ENCODE peak calls at places on chromosomes 13 and 19, in eight cellular contexts. P is neural progenitor cell; J is stomach; V is CD8-positive, alpha-beta T cell; W is BJ; K is H1; B is breast epithelium; H is psoas muscle. S is an unnamed sample.

GRCh38 chr19:57850553-57851017 is 926 bp downstream of the ZNF587 start:
- DNase-seq in J (peak; percentile 56), V (peak; percentile 12), K (no peak), W (no peak), B (no peak), P (peak; percentile 56), H (no peak), S (no peak)

GRCh38 chr13:25170554-25171107 is 1.5 kb downstream of the AMER2 start:
- DNase-seq in V (no peak), P (peak; percentile 67), H (no peak), B (no peak), K (no peak), W (no peak), J (no peak), S (peak; percentile 9)

GRCh38 chr19:38081547-38082255 is 142.3 kb downstream of the DPF1 start:
- DNase-seq in B (no peak), W (no peak), P (no peak), V (no peak), J (no peak), K (no peak), H (no peak), S (no peak)

GRCh38 chr13:46039421-46040036 is 13.0 kb downstream of the ZC3H13 start:
- DNase-seq in P (no peak), W (no peak), B (no peak), H (no peak), V (no peak), J (no peak), K (no peak), S (no peak)

GRCh38 chr13:103289661-103290060 is 223.4 kb upstream of the SLC10A2 start:
- DNase-seq in V (no peak), J (no peak), H (no peak), K (no peak), P (no peak), B (no peak), W (no peak), S (no peak)

GRCh38 chr19:10587022-10587838 is at the start of gene AP1M2:
- DNase-seq in K (peak; percentile 53), H (no peak), B (no peak), P (no peak), V (no peak), W (no peak), J (peak; percentile 67), S (no peak)

GRCh38 chr13:42970824-42971669 is 21.0 kb downstream of the EPSTI1 start:
- DNase-seq in V (peak; percentile 38), P (peak; percentile 71), W (no peak), B (no peak), H (no peak), K (no peak), J (peak; percentile 47), S (peak; percentile 9)

GRCh38 chr13:87999791-88000190 is 328.6 kb downstream of the SLITRK5 start:
- DNase-seq in V (no peak), J (no peak), P (no peak), K (no peak), W (no peak), B (no peak), H (no peak), S (no peak)

GRCh38 chr19:44356383-44357111 is at the start of gene ZNF112:
- DNase-seq in W (peak; percentile 69), K (peak; percentile 79), J (peak; percentile 90), B (peak; percentile 81), P (peak; percentile 94), H (peak; percentile 91), V (no peak), S (peak; percentile 94)

GRCh38 chr19:47610546-47610894 is 1.6 kb downstream of the BICRA start:
- DNase-seq in W (no peak), J (no peak), B (no peak), P (no peak), K (no peak), H (no peak), V (no peak), S (no peak)
- H3K4me3 ChIP-seq in W (peak overlapping the region; percentile 66), J (peak overlapping the region; percentile 98), B (peak overlapping the region; percentile 96), P (peak overlapping the region; percentile 94), K (peak overlapping the region; percentile 68), H (peak overlapping the region; percentile 100), V (peak overlapping the region; percentile 82), S (peak overlapping the region; percentile 100)

DNA sequence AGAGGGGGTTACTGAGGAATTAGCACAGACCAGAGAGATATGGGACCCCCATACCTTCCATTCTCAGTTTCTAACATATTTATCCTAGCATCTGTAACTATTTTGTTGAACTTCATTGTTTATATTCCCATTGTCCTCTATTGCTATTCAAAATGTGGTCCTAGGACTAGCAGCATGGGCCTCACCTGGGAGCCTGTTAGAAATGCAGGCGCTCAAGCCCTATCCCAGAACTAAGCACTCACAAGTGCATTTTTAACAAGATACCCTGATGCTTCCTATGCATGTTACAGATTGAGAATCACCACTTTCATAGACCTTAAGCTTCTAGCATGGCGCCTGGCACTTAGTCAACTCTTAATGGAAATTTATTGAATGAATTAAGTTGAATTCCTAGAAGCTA is 58.3 kb upstream of the TDRD3 start:
- DNase-seq in V (no peak), J (no peak), K (no peak), H (no peak), W (no peak), B (no peak), P (no peak), S (no peak)
- H3K36me3 ChIP-seq in V (no peaks in the 10 kb centered on the region), J (no peaks in the 10 kb centered on the region), K (no peaks in the 10 kb centered on the region), H (no peaks in the 10 kb centered on the region), W (no peaks in the 10 kb centered on the region), B (no peaks in the 10 kb centered on the region), P (no peaks in the 10 kb centered on the region), S (no peaks in the 10 kb centered on the region)

GRCh38 chr19:48501446-48501960 is 10.1 kb downstream of the LMTK3 start:
- DNase-seq in B (no peak), V (peak; percentile 49), J (peak; percentile 70), H (no peak), W (no peak), P (peak; percentile 97), K (peak; percentile 49), S (no peak)

GRCh38 chr19:48499352-48500090 is 12.1 kb downstream of the LMTK3 start:
- DNase-seq in B (no peak), W (no peak), V (no peak), K (no peak), H (no peak), J (no peak), P (no peak), S (no peak)

GRCh38 chr19:48501961-48502719 is 9.5 kb downstream of the LMTK3 start:
- DNase-seq in P (peak; percentile 99), K (peak; percentile 100), W (no peak), V (peak; percentile 73), J (peak; percentile 95), B (peak; percentile 95), H (no peak), S (peak; percentile 47)

GRCh38 chr19:48500830-48501445 is 10.7 kb downstream of the LMTK3 start:
- DNase-seq in H (no peak), K (no peak), V (no peak), B (no peak), J (no peak), W (no peak), P (no peak), S (no peak)

DNA sequence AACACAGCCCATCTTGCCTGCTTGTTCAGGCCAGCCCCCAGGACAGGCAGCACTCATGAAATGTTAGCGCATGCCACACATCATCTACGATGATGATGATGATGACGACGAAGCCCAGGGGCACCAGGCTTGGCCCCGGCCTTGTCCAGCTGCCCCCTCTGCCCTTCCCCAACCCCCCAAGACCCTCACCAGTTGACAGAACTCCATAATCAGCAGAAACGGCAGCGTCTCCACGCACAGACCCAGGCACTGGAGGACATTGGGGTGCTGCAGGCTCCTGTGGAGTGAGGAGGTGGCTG is 9.0 kb downstream of the LMTK3 start:
- DNase-seq in K (no peak), W (no peak), P (no peak), H (no peak), J (no peak), V (no peak), B (no peak), S (no peak)
- H3K4me3 ChIP-seq in K (peak overlapping the region; percentile 49), W (no peak overlapping the region), P (peak overlapping the region; percentile 60), H (no peak overlapping the region), J (peak overlapping the region; percentile 29), V (no peak overlapping the region), B (peak overlapping the region; percentile 45), S (no peak overlapping the region)

GRCh38 chr19:5632241-5632612 is 9.3 kb downstream of the SAFB start:
- DNase-seq in V (no peak), P (no peak), W (no peak), K (no peak), J (no peak), B (no peak), H (no peak), S (no peak)

GRCh38 chr19:5628919-5629481 is 6.1 kb downstream of the SAFB start:
- DNase-seq in V (no peak), J (no peak), B (no peak), H (no peak), K (no peak), W (no peak), P (no peak), S (no peak)

GRCh38 chr19:5628470-5628869 is 5.6 kb downstream of the SAFB start:
- DNase-seq in K (no peak), B (no peak), V (no peak), H (no peak), W (no peak), P (no peak), J (no peak), S (no peak)

GRCh38 chr19:5632657-5633056 is 9.8 kb downstream of the SAFB start:
- DNase-seq in V (no peak), W (no peak), P (no peak), J (no peak), K (no peak), H (no peak), B (no peak), S (no peak)

GRCh38 chr19:5631511-5632240 is 8.8 kb downstream of the SAFB start:
- DNase-seq in V (no peak), W (no peak), B (no peak), H (no peak), J (no peak), P (no peak), K (no peak), S (no peak)
- H3K36me3 ChIP-seq in V (peaks cover 32% of the 10 kb centered on the region), W (peaks cover 5% of the 10 kb centered on the region), B (no peaks in the 10 kb centered on the region), H (no peaks in the 10 kb centered on the region), J (peaks cover 23% of the 10 kb centered on the region), P (peaks cover 10% of the 10 kb centered on the region), K (peaks cover 27% of the 10 kb centered on the region), S (peaks cover 39% of the 10 kb centered on the region)

DNA sequence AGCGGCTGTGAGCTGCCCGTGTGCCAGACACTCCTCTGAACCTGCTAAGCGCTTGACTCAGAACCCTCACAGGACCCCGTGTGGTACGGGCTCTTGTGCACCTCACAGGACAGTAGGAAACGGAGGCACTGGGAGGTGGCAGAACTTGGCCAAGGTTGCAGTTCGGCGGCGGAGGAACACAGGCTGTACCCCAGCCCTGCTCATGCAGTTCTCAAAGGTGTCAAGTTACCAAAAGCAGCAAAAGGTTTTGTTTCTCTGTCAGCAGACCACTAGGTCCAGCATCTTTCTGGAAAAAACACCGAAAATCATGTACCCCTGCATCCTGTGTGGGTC is 21.6 kb downstream of the CFAP97D2 start:
- DNase-seq in P (no peak), K (no peak), H (no peak), J (no peak), W (no peak), B (no peak), V (no peak), S (no peak)
- H3K4me3 ChIP-seq in P (no peak overlapping the region), K (no peak overlapping the region), H (peak overlapping the region; percentile 27), J (no peak overlapping the region), W (no peak overlapping the region), B (no peak overlapping the region), V (no peak overlapping the region), S (no peak overlapping the region)

GRCh38 chr19:31346184-31346583 is 3.1 kb downstream of the TSHZ3 start:
- DNase-seq in J (no peak), V (no peak), K (no peak), W (no peak), P (no peak), B (no peak), H (no peak), S (no peak)
- H3K36me3 ChIP-seq in J (no peaks in the 10 kb centered on the region), V (no peaks in the 10 kb centered on the region), K (no peaks in the 10 kb centered on the region), W (peaks cover 1% of the 10 kb centered on the region), P (no peaks in the 10 kb centered on the region), B (no peaks in the 10 kb centered on the region), H (no peaks in the 10 kb centered on the region), S (peaks cover 23% of the 10 kb centered on the region)